ENCODE peak calls at places on chromosomes 1 and 21, in six cellular contexts. G is heart left ventricle, K is upper lobe of right lung, N is GM23248, P is tibial artery, Z is left ventricle myocardium inferior. X is an unnamed sample.

GRCh38 chr1:160169553-160170399 is 18.4 kb downstream of the ATP1A4 start:
- DNase-seq in G (no peak), K (no peak), N (no peak), P (no peak), Z (no peak), X (no peak)

GRCh38 chr1:116997011-116997410 is 4.5 kb upstream of the CD101 start:
- DNase-seq in G (no peak), K (no peak), N (peak; percentile 37), P (no peak), Z (no peak), X (no peak)

GRCh38 chr1:195030793-195031192 is 1577.4 kb downstream of the KCNT2 start:
- DNase-seq in G (no peak), K (peak; percentile 44), N (no peak), P (peak; percentile 39), Z (no peak), X (no peak)

GRCh38 chr21:32687946-32688345 is 39.9 kb downstream of the SYNJ1 start:
- DNase-seq in G (no peak), K (no peak), N (no peak), P (no peak), Z (no peak), X (no peak)

GRCh38 chr1:14366361-14367018 is 232.0 kb upstream of the KAZN start:
- DNase-seq in G (no peak), K (no peak), N (peak; percentile 67), P (no peak), Z (peak; percentile 43), X (no peak)

GRCh38 chr1:224626042-224626441 is 9.9 kb downstream of the CNIH3 start:
- DNase-seq in G (no peak), K (no peak), N (peak; percentile 94), P (no peak), Z (no peak), X (no peak)

GRCh38 chr1:9105336-9105867 is 23.5 kb downstream of the GPR157 start:
- DNase-seq in G (no peak), K (no peak), N (no peak), P (no peak), Z (no peak), X (no peak)

GRCh38 chr1:20211511-20211931 is 25.2 kb upstream of the PLA2G2C start:
- DNase-seq in G (no peak), K (no peak), N (peak; percentile 84), P (no peak), Z (no peak), X (peak; percentile 83)

GRCh38 chr1:36948147-36948546 is 86.2 kb downstream of the GRIK3 start:
- DNase-seq in G (no peak), K (no peak), N (no peak), P (no peak), Z (no peak), X (no peak)

GRCh38 chr1:15696956-15697521 is 12.9 kb downstream of the PLEKHM2 start:
- DNase-seq in G (no peak), K (no peak), N (no peak), P (no peak), Z (no peak), X (no peak)

GRCh38 chr1:197144570-197145325 is 1.7 kb downstream of the ASPM start:
- DNase-seq in G (no peak), K (no peak), N (peak; percentile 76), P (no peak), Z (no peak), X (peak; percentile 28)

GRCh38 chr1:83882906-83883305 is 116.0 kb downstream of the TTLL7 start:
- DNase-seq in G (no peak), K (no peak), N (peak; percentile 92), P (no peak), Z (no peak), X (peak; percentile 89)

GRCh38 chr1:35605882-35606182 is 32.7 kb downstream of the TFAP2E start:
- DNase-seq in G (no peak), K (no peak), N (peak; percentile 36), P (no peak), Z (no peak), X (peak; percentile 2)

GRCh38 chr1:119948342-119949214 is 52.3 kb upstream of the ADAM30 start:
- DNase-seq in G (peak; percentile 71), K (peak; percentile 87), N (peak; percentile 87), P (peak; percentile 87), Z (peak; percentile 80), X (peak; percentile 21)

GRCh38 chr1:228842094-228842775 is 107.0 kb downstream of the RHOU start:
- DNase-seq in G (no peak), K (no peak), N (peak; percentile 85), P (peak; percentile 80), Z (no peak), X (peak; percentile 66)

GRCh38 chr1:58763214-58763613 is 20.6 kb downstream of the JUN start:
- DNase-seq in G (no peak), K (no peak), N (peak; percentile 68), P (no peak), Z (no peak), X (no peak)

GRCh38 chr1:181148636-181149035 is 60.1 kb downstream of the IER5 start:
- DNase-seq in G (no peak), K (no peak), N (no peak), P (no peak), Z (no peak), X (peak; percentile 43)

GRCh38 chr1:65189716-65190115 is 41.7 kb downstream of the AK4 start:
- DNase-seq in G (no peak), K (no peak), N (peak; percentile 36), P (no peak), Z (no peak), X (no peak)

GRCh38 chr1:110176299-110176956 is 26.1 kb downstream of the SLC6A17 start:
- DNase-seq in G (peak; percentile 56), K (no peak), N (no peak), P (peak; percentile 75), Z (peak; percentile 59), X (no peak)

GRCh38 chr1:118905206-118905605 is 82.9 kb downstream of the TBX15 start:
- DNase-seq in G (no peak), K (no peak), N (peak; percentile 10), P (peak; percentile 80), Z (no peak), X (no peak)

GRCh38 chr1:190436615-190437014 is 41.0 kb downstream of the BRINP3 start:
- DNase-seq in G (no peak), K (no peak), N (peak; percentile 3), P (no peak), Z (no peak), X (no peak)

GRCh38 chr1:166193057-166193456 is 26.3 kb upstream of the FAM78B start:
- DNase-seq in G (no peak), K (no peak), N (no peak), P (no peak), Z (no peak), X (no peak)

GRCh38 chr1:20476260-20477038 is 9.6 kb downstream of the CAMK2N1 start:
- DNase-seq in G (peak; percentile 53), K (no peak), N (peak; percentile 27), P (no peak), Z (peak; percentile 44), X (no peak)

GRCh38 chr1:153566414-153567371 is 1.0 kb upstream of the S100A2 start:
- DNase-seq in G (peak; percentile 92), K (peak; percentile 97), N (peak; percentile 100), P (peak; percentile 99), Z (peak; percentile 92), X (peak; percentile 97)

GRCh38 chr1:228555074-228555989 is 68.2 kb downstream of the RNF187 start:
- DNase-seq in G (no peak), K (peak; percentile 61), N (no peak), P (peak; percentile 38), Z (no peak), X (no peak)

GRCh38 chr1:95582746-95583145 is 348.7 kb downstream of the RWDD3 start:
- DNase-seq in G (no peak), K (no peak), N (no peak), P (no peak), Z (no peak), X (no peak)

DNA sequence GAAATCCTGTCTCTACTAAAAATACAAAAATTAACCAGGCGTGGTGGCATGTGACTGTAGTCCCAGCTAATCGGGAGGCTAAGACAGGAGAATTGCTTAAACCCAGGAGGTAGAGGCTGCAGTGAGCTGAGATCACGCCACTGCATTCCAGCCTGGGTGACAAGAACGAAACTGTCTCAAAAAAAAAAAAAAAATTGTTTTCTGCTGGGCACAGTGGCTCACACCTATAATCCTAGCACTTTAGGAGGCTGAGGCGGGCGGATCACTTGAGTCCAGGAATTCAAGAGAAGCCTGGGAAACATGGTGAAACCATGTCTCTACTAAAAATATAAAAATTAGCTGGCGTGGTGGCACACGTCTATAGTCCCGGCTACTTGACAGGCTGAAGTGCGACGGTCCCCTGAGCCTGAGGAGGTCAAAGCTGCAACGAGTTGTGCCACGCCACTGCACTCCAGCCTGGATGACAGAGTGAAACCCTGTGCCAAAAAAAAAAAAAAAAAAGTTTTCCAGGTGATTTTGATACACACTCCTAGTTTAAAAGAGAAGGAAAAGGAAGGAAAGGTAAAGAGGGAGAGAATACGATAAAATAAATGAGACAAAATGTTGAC is 31.7 kb downstream of the ABL2 start:
- DNase-seq in G (no peak), K (peak; percentile 74), N (no peak), P (no peak), Z (no peak), X (no peak)
- H3K4me1 ChIP-seq in G (no peaks in the 10 kb centered on the region), K (no peaks in the 10 kb centered on the region), N (peaks cover 4% of the 10 kb centered on the region), P (no peaks in the 10 kb centered on the region), Z (peaks cover 4% of the 10 kb centered on the region), X (no peaks in the 10 kb centered on the region)

GRCh38 chr1:247360991-247361721 is 29.5 kb upstream of the ZNF496 start:
- DNase-seq in G (peak; percentile 71), K (peak; percentile 69), N (peak; percentile 65), P (no peak), Z (peak; percentile 47), X (no peak)
- H3K27ac ChIP-seq in G (peak overlapping the region; percentile 79), K (peak overlapping the region; percentile 70), N (peak overlapping the region; percentile 13), P (peak overlapping the region; percentile 41), Z (peak overlapping the region; percentile 79), X (no peak overlapping the region)

GRCh38 chr1:156664949-156665411 is 12.2 kb downstream of the NES start:
- DNase-seq in G (peak; percentile 87), K (no peak), N (peak; percentile 22), P (peak; percentile 86), Z (peak; percentile 82), X (no peak)

GRCh38 chr1:156662588-156663055 is 14.6 kb downstream of the NES start:
- DNase-seq in G (no peak), K (no peak), N (no peak), P (no peak), Z (no peak), X (no peak)

GRCh38 chr1:156661932-156662587 is 15.1 kb downstream of the NES start:
- DNase-seq in G (no peak), K (no peak), N (peak; percentile 66), P (no peak), Z (no peak), X (no peak)

GRCh38 chr1:156664046-156664948 is 12.9 kb downstream of the NES start:
- DNase-seq in G (no peak), K (no peak), N (peak; percentile 32), P (no peak), Z (no peak), X (no peak)

DNA sequence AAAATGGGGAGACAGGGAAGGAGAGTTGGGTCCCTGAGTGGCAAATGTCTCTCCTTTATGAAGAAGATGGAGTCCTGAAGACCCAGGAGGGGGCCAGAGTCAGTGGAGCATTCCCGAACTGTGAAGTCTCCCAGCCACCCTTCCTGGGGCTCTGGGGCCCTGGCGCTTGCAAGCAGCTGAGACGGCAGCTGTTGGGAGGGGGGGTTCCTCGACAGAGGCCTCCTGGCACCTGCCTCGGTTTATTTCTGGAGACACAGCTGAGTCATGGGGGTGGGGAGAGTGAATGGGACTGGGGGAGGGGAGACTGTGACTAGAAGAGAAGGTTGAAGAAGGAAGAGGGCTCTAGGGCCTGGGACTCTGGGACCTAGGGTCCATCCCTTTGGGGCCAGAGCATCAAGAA is 14.0 kb downstream of the NES start:
- DNase-seq in G (peak; percentile 85), K (no peak), N (peak; percentile 57), P (peak; percentile 91), Z (peak; percentile 50), X (no peak)
- H3K4me1 ChIP-seq in G (peaks cover 85% of the 10 kb centered on the region), K (peaks cover 81% of the 10 kb centered on the region), N (peaks cover 53% of the 10 kb centered on the region), P (no peaks in the 10 kb centered on the region), Z (peaks cover 94% of the 10 kb centered on the region), X (peaks cover 21% of the 10 kb centered on the region)

GRCh38 chr1:213423585-213423984 is 372.5 kb downstream of the RPS6KC1 start:
- DNase-seq in G (no peak), K (no peak), N (no peak), P (no peak), Z (no peak), X (no peak)
- H3K27ac ChIP-seq in G (no peak overlapping the region), K (no peak overlapping the region), N (no peak overlapping the region), P (no peak overlapping the region), Z (no peak overlapping the region), X (no peak overlapping the region)

X was measured in foreskin keratinocyte.